ENCODE peak calls at places on chromosomes 1 and 21, in eight cellular contexts. M is stimulated activated CD4-positive, alpha-beta T cell treated with anti-CD3 and anti-CD28 coated beads, Interleukin-4, amount 100 ng/mL, for 1 hour; O is AG09319; X is hypothalamus; Z is colonic mucosa; Y is substantia nigra; P is heart left ventricle; B is GM23338. Q is an unnamed sample.

GRCh38 chr1:31760901-31761470 is 3.2 kb downstream of the ADGRB2 start:
- DNase-seq in M (peak; percentile 65), O (no peak), X (no peak), Z (peak; percentile 50), Y (peak; percentile 10), P (peak; percentile 82), B (peak; percentile 88), Q (peak; percentile 48)

GRCh38 chr21:36663033-36663855 is 35.7 kb upstream of the SIM2 start:
- DNase-seq in M (no peak), O (no peak), X (no peak), Z (no peak), Y (no peak), P (no peak), B (no peak), Q (no peak)

GRCh38 chr1:54853793-54854370 is 33.1 kb downstream of the DHCR24 start:
- DNase-seq in M (no peak), O (no peak), X (no peak), Z (no peak), Y (no peak), P (no peak), B (no peak), Q (no peak)

GRCh38 chr1:224696891-224697765 is 81.0 kb downstream of the CNIH3 start:
- DNase-seq in M (no peak), O (no peak), X (no peak), Z (no peak), Y (no peak), P (no peak), B (no peak), Q (no peak)

GRCh38 chr1:7403265-7404045 is 367.6 kb upstream of the VAMP3 start:
- DNase-seq in M (no peak), O (no peak), X (no peak), Z (no peak), Y (no peak), P (no peak), B (no peak), Q (no peak)

GRCh38 chr1:89808429-89809117 is 12.3 kb upstream of the LRRC8D start:
- DNase-seq in M (no peak), O (no peak), X (no peak), Z (no peak), Y (no peak), P (no peak), B (peak; percentile 76), Q (no peak)

GRCh38 chr1:29379438-29380073 is 143.2 kb downstream of the PTPRU start:
- DNase-seq in M (no peak), O (no peak), X (no peak), Z (no peak), Y (no peak), P (no peak), B (peak; percentile 89), Q (no peak)

GRCh38 chr1:241749041-241749798 is 97.1 kb downstream of the WDR64 start:
- DNase-seq in M (no peak), O (no peak), X (no peak), Z (no peak), Y (no peak), P (no peak), B (no peak), Q (no peak)

GRCh38 chr1:60010690-60011089 is 62.9 kb downstream of the C1orf87 start:
- DNase-seq in M (no peak), O (no peak), X (no peak), Z (no peak), Y (no peak), P (no peak), B (no peak), Q (no peak)

GRCh38 chr1:40939320-40940059 is 40.0 kb upstream of the CTPS1 start:
- DNase-seq in M (no peak), O (peak; percentile 37), X (no peak), Z (no peak), Y (peak; percentile 2), P (no peak), B (no peak), Q (no peak)

GRCh38 chr1:155063550-155064108 is at the start of gene EFNA4:
- DNase-seq in M (peak; percentile 85), O (no peak), X (peak; percentile 36), Z (peak; percentile 95), Y (peak; percentile 33), P (peak; percentile 88), B (peak; percentile 98), Q (no peak)

GRCh38 chr1:113422315-113423068 is 32.2 kb downstream of the MAGI3 start:
- DNase-seq in M (no peak), O (no peak), X (no peak), Z (no peak), Y (no peak), P (peak; percentile 40), B (no peak), Q (no peak)

GRCh38 chr1:60835649-60836048 is 246.7 kb upstream of the NFIA start:
- DNase-seq in M (no peak), O (no peak), X (no peak), Z (no peak), Y (no peak), P (no peak), B (no peak), Q (no peak)

GRCh38 chr1:58779837-58780585 is 3.8 kb downstream of the JUN start:
- DNase-seq in M (no peak), O (no peak), X (no peak), Z (peak; percentile 77), Y (no peak), P (no peak), B (peak; percentile 22), Q (no peak)

GRCh38 chr1:227887697-227888403 is 59.9 kb downstream of the WNT9A start:
- DNase-seq in M (peak; percentile 55), O (no peak), X (no peak), Z (peak; percentile 33), Y (no peak), P (peak; percentile 87), B (peak; percentile 79), Q (no peak)

GRCh38 chr1:19124273-19124672 is 85.8 kb downstream of the UBR4 start:
- DNase-seq in M (no peak), O (no peak), X (no peak), Z (no peak), Y (no peak), P (no peak), B (no peak), Q (no peak)

GRCh38 chr1:230333590-230334446 is 92.3 kb downstream of the PGBD5 start:
- DNase-seq in M (no peak), O (no peak), X (no peak), Z (no peak), Y (no peak), P (no peak), B (no peak), Q (peak; percentile 50)

GRCh38 chr1:214429951-214430742 is 121.3 kb downstream of the PTPN14 start:
- DNase-seq in M (no peak), O (no peak), X (no peak), Z (no peak), Y (no peak), P (no peak), B (no peak), Q (no peak)

GRCh38 chr21:14251336-14251735 is 35.4 kb downstream of the RBM11 start:
- DNase-seq in M (no peak), O (no peak), X (no peak), Z (no peak), Y (no peak), P (no peak), B (no peak), Q (no peak)

GRCh38 chr1:155321577-155322497 is 1.1 kb downstream of the RUSC1 start:
- DNase-seq in M (no peak), O (no peak), X (no peak), Z (peak; percentile 41), Y (no peak), P (no peak), B (peak; percentile 46), Q (no peak)

GRCh38 chr1:209775634-209776033 is 8.7 kb downstream of the C1orf74 start:
- DNase-seq in M (no peak), O (no peak), X (no peak), Z (no peak), Y (no peak), P (no peak), B (no peak), Q (no peak)

GRCh38 chr1:184757406-184757805 is 2.7 kb upstream of the EDEM3 start:
- DNase-seq in M (no peak), O (no peak), X (no peak), Z (no peak), Y (no peak), P (no peak), B (no peak), Q (no peak)

GRCh38 chr1:153438599-153438998 is 21.9 kb downstream of the S100A7 start:
- DNase-seq in M (no peak), O (no peak), X (no peak), Z (no peak), Y (no peak), P (no peak), B (no peak), Q (no peak)

GRCh38 chr1:9798236-9799130 is 25.3 kb downstream of the CLSTN1 start:
- DNase-seq in M (no peak), O (peak; percentile 63), X (no peak), Z (no peak), Y (no peak), P (no peak), B (no peak), Q (no peak)

GRCh38 chr1:158563852-158564251 is 6.5 kb downstream of the OR6P1 start:
- DNase-seq in M (no peak), O (no peak), X (no peak), Z (no peak), Y (no peak), P (no peak), B (no peak), Q (no peak)

GRCh38 chr1:60947367-60947766 is 135.0 kb upstream of the NFIA start:
- DNase-seq in M (no peak), O (no peak), X (no peak), Z (no peak), Y (no peak), P (no peak), B (no peak), Q (no peak)

GRCh38 chr1:161954050-161954449 is 69.6 kb downstream of the OLFML2B start:
- DNase-seq in M (no peak), O (no peak), X (no peak), Z (no peak), Y (no peak), P (no peak), B (no peak), Q (no peak)

GRCh38 chr21:15483138-15483780 is 246.5 kb upstream of the USP25 start:
- DNase-seq in M (peak; percentile 77), O (peak; percentile 69), X (peak; percentile 85), Z (peak; percentile 89), Y (peak; percentile 61), P (peak; percentile 89), B (peak; percentile 89), Q (peak; percentile 39)

GRCh38 chr1:9900142-9901043 is 9.7 kb downstream of the CTNNBIP1 start:
- DNase-seq in M (no peak), O (no peak), X (peak; percentile 30), Z (peak; percentile 76), Y (peak; percentile 48), P (peak; percentile 86), B (no peak), Q (no peak)

Q was measured in amygdala.